ENCODE peak calls at places on chromosomes 5 and 9, in six cellular contexts. One of them, this sample, is unnamed.

GRCh38 chr9:102506391-102506790 is 488.7 kb upstream of the CYLC2 start:
- DNase-seq in mammary epithelial cell: no peak
- DNase-seq in tibial artery: no peak
- DNase-seq in left ventricle myocardium inferior: no peak
- DNase-seq in NB4: no peak
- DNase-seq in transverse colon: no peak
- DNase-seq in this sample: no peak

GRCh38 chr9:22528485-22528884 is 81.9 kb downstream of the DMRTA1 start:
- DNase-seq in left ventricle myocardium inferior: no peak
- DNase-seq in transverse colon: no peak
- DNase-seq in mammary epithelial cell: no peak
- DNase-seq in NB4: no peak
- DNase-seq in tibial artery: no peak
- DNase-seq in this sample: no peak

GRCh38 chr9:122251351-122251750 is 13.3 kb downstream of the RBM18 start:
- DNase-seq in mammary epithelial cell: peak; percentile 52
- DNase-seq in NB4: no peak
- DNase-seq in transverse colon: no peak
- DNase-seq in left ventricle myocardium inferior: no peak
- DNase-seq in tibial artery: no peak
- DNase-seq in this sample: no peak

GRCh38 chr5:112682621-112683061 is 55.0 kb upstream of the APC start:
- DNase-seq in left ventricle myocardium inferior: no peak
- DNase-seq in NB4: no peak
- DNase-seq in tibial artery: no peak
- DNase-seq in transverse colon: no peak
- DNase-seq in mammary epithelial cell: no peak
- DNase-seq in this sample: peak; percentile 60

GRCh38 chr5:5421961-5422818 is at the start of gene ICE1:
- DNase-seq in transverse colon: peak; percentile 97
- DNase-seq in left ventricle myocardium inferior: peak; percentile 97
- DNase-seq in NB4: peak; percentile 98
- DNase-seq in mammary epithelial cell: peak; percentile 95
- DNase-seq in tibial artery: peak; percentile 99
- DNase-seq in this sample: peak; percentile 99

GRCh38 chr9:77588319-77588937 is 59.7 kb downstream of the GNA14 start:
- DNase-seq in left ventricle myocardium inferior: no peak
- DNase-seq in mammary epithelial cell: peak; percentile 55
- DNase-seq in NB4: peak; percentile 57
- DNase-seq in transverse colon: no peak
- DNase-seq in tibial artery: no peak
- DNase-seq in this sample: peak; percentile 81

GRCh38 chr9:129623331-129623730 is 2.4 kb upstream of the C9orf50 start:
- DNase-seq in left ventricle myocardium inferior: no peak
- DNase-seq in NB4: peak; percentile 65
- DNase-seq in transverse colon: no peak
- DNase-seq in mammary epithelial cell: no peak
- DNase-seq in tibial artery: no peak
- DNase-seq in this sample: peak; percentile 35

GRCh38 chr9:115008536-115008935 is 78.1 kb upstream of the TNFSF8 start:
- DNase-seq in transverse colon: no peak
- DNase-seq in tibial artery: no peak
- DNase-seq in left ventricle myocardium inferior: no peak
- DNase-seq in mammary epithelial cell: peak; percentile 85
- DNase-seq in NB4: peak; percentile 54
- DNase-seq in this sample: peak; percentile 86

GRCh38 chr9:112252194-112252593 is 77.1 kb upstream of the SUSD1 start:
- DNase-seq in NB4: no peak
- DNase-seq in mammary epithelial cell: no peak
- DNase-seq in left ventricle myocardium inferior: no peak
- DNase-seq in transverse colon: no peak
- DNase-seq in tibial artery: no peak
- DNase-seq in this sample: no peak

GRCh38 chr9:122468735-122469134 is 9.0 kb downstream of the OR1J1 start:
- DNase-seq in transverse colon: no peak
- DNase-seq in mammary epithelial cell: no peak
- DNase-seq in NB4: no peak
- DNase-seq in left ventricle myocardium inferior: no peak
- DNase-seq in tibial artery: no peak
- DNase-seq in this sample: peak; percentile 53

GRCh38 chr5:99449786-99450185 is 521.0 kb upstream of the CHD1 start:
- DNase-seq in transverse colon: no peak
- DNase-seq in mammary epithelial cell: peak; percentile 35
- DNase-seq in left ventricle myocardium inferior: no peak
- DNase-seq in NB4: no peak
- DNase-seq in tibial artery: no peak
- DNase-seq in this sample: no peak

GRCh38 chr5:51227963-51228515 is 155.2 kb upstream of the ISL1 start:
- DNase-seq in transverse colon: no peak
- DNase-seq in NB4: no peak
- DNase-seq in tibial artery: no peak
- DNase-seq in left ventricle myocardium inferior: no peak
- DNase-seq in mammary epithelial cell: no peak
- DNase-seq in this sample: no peak

GRCh38 chr5:39411051-39411450 is 13.7 kb downstream of the DAB2 start:
- DNase-seq in mammary epithelial cell: peak; percentile 78
- DNase-seq in transverse colon: no peak
- DNase-seq in tibial artery: no peak
- DNase-seq in left ventricle myocardium inferior: no peak
- DNase-seq in NB4: peak; percentile 11
- DNase-seq in this sample: peak; percentile 83

GRCh38 chr9:19992556-19992955 is 203.7 kb upstream of the SLC24A2 start:
- DNase-seq in tibial artery: no peak
- DNase-seq in transverse colon: no peak
- DNase-seq in NB4: no peak
- DNase-seq in mammary epithelial cell: peak; percentile 44
- DNase-seq in left ventricle myocardium inferior: no peak
- DNase-seq in this sample: peak; percentile 5

GRCh38 chr9:127863179-127863578 is 8.7 kb upstream of the ENG start:
- DNase-seq in transverse colon: no peak
- DNase-seq in left ventricle myocardium inferior: no peak
- DNase-seq in tibial artery: no peak
- DNase-seq in mammary epithelial cell: no peak
- DNase-seq in NB4: peak; percentile 46
- DNase-seq in this sample: no peak

GRCh38 chr5:170436335-170436734 is 47.2 kb upstream of the KCNMB1 start:
- DNase-seq in mammary epithelial cell: no peak
- DNase-seq in transverse colon: no peak
- DNase-seq in tibial artery: no peak
- DNase-seq in left ventricle myocardium inferior: no peak
- DNase-seq in NB4: no peak
- DNase-seq in this sample: no peak

GRCh38 chr5:176895829-176896228 is 3.3 kb downstream of the HK3 start:
- DNase-seq in tibial artery: no peak
- DNase-seq in left ventricle myocardium inferior: no peak
- DNase-seq in NB4: no peak
- DNase-seq in transverse colon: no peak
- DNase-seq in mammary epithelial cell: no peak
- DNase-seq in this sample: no peak

GRCh38 chr9:125550216-125550614 is 156.8 kb downstream of the MAPKAP1 start:
- DNase-seq in NB4: no peak
- DNase-seq in transverse colon: no peak
- DNase-seq in left ventricle myocardium inferior: no peak
- DNase-seq in tibial artery: no peak
- DNase-seq in mammary epithelial cell: no peak
- DNase-seq in this sample: peak; percentile 37

GRCh38 chr5:73908440-73908839 is 282.4 kb downstream of the ARHGEF28 start:
- DNase-seq in transverse colon: no peak
- DNase-seq in NB4: no peak
- DNase-seq in tibial artery: no peak
- DNase-seq in mammary epithelial cell: no peak
- DNase-seq in left ventricle myocardium inferior: no peak
- DNase-seq in this sample: no peak

GRCh38 chr5:149072791-149073190 is 9.9 kb upstream of the SH3TC2 start:
- DNase-seq in mammary epithelial cell: no peak
- DNase-seq in transverse colon: no peak
- DNase-seq in NB4: no peak
- DNase-seq in left ventricle myocardium inferior: no peak
- DNase-seq in tibial artery: no peak
- DNase-seq in this sample: no peak

GRCh38 chr5:163434410-163434866 is 3.0 kb upstream of the CCNG1 start:
- DNase-seq in mammary epithelial cell: peak; percentile 87
- DNase-seq in transverse colon: peak; percentile 45
- DNase-seq in NB4: no peak
- DNase-seq in left ventricle myocardium inferior: no peak
- DNase-seq in tibial artery: no peak
- DNase-seq in this sample: peak; percentile 11

GRCh38 chr5:91586232-91586631 is 203.1 kb upstream of the ARRDC3 start:
- DNase-seq in transverse colon: no peak
- DNase-seq in NB4: no peak
- DNase-seq in tibial artery: no peak
- DNase-seq in mammary epithelial cell: no peak
- DNase-seq in left ventricle myocardium inferior: no peak
- DNase-seq in this sample: no peak

GRCh38 chr5:58455066-58455465 is 4.8 kb downstream of the PLK2 start:
- DNase-seq in left ventricle myocardium inferior: no peak
- DNase-seq in mammary epithelial cell: no peak
- DNase-seq in NB4: no peak
- DNase-seq in tibial artery: no peak
- DNase-seq in transverse colon: no peak
- DNase-seq in this sample: no peak
- H3K4me3 ChIP-seq in left ventricle myocardium inferior: peak overlapping the region; percentile 90
- H3K4me3 ChIP-seq in mammary epithelial cell: peak overlapping the region; percentile 94
- H3K4me3 ChIP-seq in NB4: no peak overlapping the region
- H3K4me3 ChIP-seq in tibial artery: no peak overlapping the region
- H3K4me3 ChIP-seq in transverse colon: no peak overlapping the region
- H3K4me3 ChIP-seq in this sample: peak overlapping the region; percentile 91

GRCh38 chr5:41637869-41638268 is 127.5 kb upstream of the PLCXD3 start:
- DNase-seq in transverse colon: no peak
- DNase-seq in tibial artery: no peak
- DNase-seq in left ventricle myocardium inferior: no peak
- DNase-seq in NB4: peak; percentile 6
- DNase-seq in mammary epithelial cell: no peak
- DNase-seq in this sample: no peak
- TF ChIP-seq CTCF in transverse colon: no peak
- TF ChIP-seq CTCF in tibial artery: no peak
- TF ChIP-seq CTCF in left ventricle myocardium inferior: no peak
- TF ChIP-seq CTCF in NB4: peak; percentile 14
- TF ChIP-seq CTCF in mammary epithelial cell: peak; percentile 20
- TF ChIP-seq CTCF in this sample: peak; percentile 33

GRCh38 chr9:109113239-109113638 is 6.5 kb downstream of the TMEM245 start:
- DNase-seq in left ventricle myocardium inferior: no peak
- DNase-seq in transverse colon: no peak
- DNase-seq in mammary epithelial cell: no peak
- DNase-seq in tibial artery: no peak
- DNase-seq in NB4: no peak
- DNase-seq in this sample: peak; percentile 55

GRCh38 chr9:109110326-109111014 is 9.3 kb downstream of the TMEM245 start:
- DNase-seq in NB4: no peak
- DNase-seq in tibial artery: no peak
- DNase-seq in mammary epithelial cell: peak; percentile 77
- DNase-seq in left ventricle myocardium inferior: no peak
- DNase-seq in transverse colon: no peak
- DNase-seq in this sample: peak; percentile 65

GRCh38 chr9:109108318-109108717 is 11.4 kb downstream of the TMEM245 start:
- DNase-seq in mammary epithelial cell: peak; percentile 20
- DNase-seq in tibial artery: no peak
- DNase-seq in NB4: no peak
- DNase-seq in left ventricle myocardium inferior: no peak
- DNase-seq in transverse colon: no peak
- DNase-seq in this sample: peak; percentile 60

GRCh38 chr9:109107402-109108240 is 12.1 kb downstream of the TMEM245 start:
- DNase-seq in transverse colon: no peak
- DNase-seq in mammary epithelial cell: peak; percentile 81
- DNase-seq in left ventricle myocardium inferior: no peak
- DNase-seq in tibial artery: no peak
- DNase-seq in NB4: no peak
- DNase-seq in this sample: peak; percentile 72

GRCh38 chr9:109109962-109110325 is 9.8 kb downstream of the TMEM245 start:
- DNase-seq in tibial artery: no peak
- DNase-seq in left ventricle myocardium inferior: no peak
- DNase-seq in mammary epithelial cell: no peak
- DNase-seq in NB4: no peak
- DNase-seq in transverse colon: no peak
- DNase-seq in this sample: no peak
- H3K4me3 ChIP-seq in tibial artery: no peak overlapping the region
- H3K4me3 ChIP-seq in left ventricle myocardium inferior: peak overlapping the region; percentile 40
- H3K4me3 ChIP-seq in mammary epithelial cell: no peak overlapping the region
- H3K4me3 ChIP-seq in NB4: no peak overlapping the region
- H3K4me3 ChIP-seq in transverse colon: no peak overlapping the region
- H3K4me3 ChIP-seq in this sample: no peak overlapping the region

DNA sequence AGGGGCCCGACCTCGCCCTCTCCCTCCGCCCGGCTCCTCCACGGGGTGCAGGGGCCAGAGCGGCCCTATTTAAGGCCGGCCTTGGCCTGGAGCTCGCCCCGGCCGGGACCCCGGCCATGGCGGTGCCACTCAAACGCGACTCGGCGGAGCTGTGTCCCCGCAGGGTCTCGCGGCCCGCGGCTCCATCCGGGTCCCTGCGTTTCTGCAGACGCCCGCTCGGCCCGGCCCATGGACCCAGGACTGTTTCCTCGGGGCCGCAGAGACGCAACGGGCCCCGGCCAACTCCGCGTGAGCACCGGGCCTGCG is 661 bp downstream of the TMEM250 start:
- DNase-seq in mammary epithelial cell: no peak
- DNase-seq in transverse colon: no peak
- DNase-seq in tibial artery: no peak
- DNase-seq in left ventricle myocardium inferior: peak; percentile 47
- DNase-seq in NB4: peak; percentile 47
- DNase-seq in this sample: no peak
- TF ChIP-seq CTCF in mammary epithelial cell: no peak
- TF ChIP-seq CTCF in transverse colon: no peak
- TF ChIP-seq CTCF in tibial artery: no peak
- TF ChIP-seq CTCF in left ventricle myocardium inferior: no peak
- TF ChIP-seq CTCF in NB4: no peak
- TF ChIP-seq CTCF in this sample: no peak

DNA sequence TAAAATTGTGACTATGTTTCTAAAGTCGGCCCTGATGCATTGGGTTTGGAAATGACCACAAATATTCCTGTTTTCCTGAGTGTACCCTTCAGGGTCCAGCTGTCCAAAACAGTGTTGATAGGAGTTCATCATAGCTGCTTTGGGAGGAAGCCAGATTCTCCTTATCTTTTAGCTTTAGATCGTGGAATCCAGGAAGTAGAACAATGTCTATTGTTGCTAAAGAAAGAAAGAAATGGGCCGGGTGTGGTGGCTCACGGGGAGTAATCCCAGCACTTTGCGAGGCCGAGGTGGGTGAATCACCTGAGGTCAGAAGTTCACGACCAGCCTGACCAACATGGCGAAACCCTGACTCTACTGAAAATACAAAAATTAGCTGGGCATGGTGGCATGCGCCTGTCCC is 9.5 kb downstream of the CAVIN4 start:
- DNase-seq in transverse colon: no peak
- DNase-seq in mammary epithelial cell: peak; percentile 21
- DNase-seq in tibial artery: no peak
- DNase-seq in left ventricle myocardium inferior: no peak
- DNase-seq in NB4: no peak
- DNase-seq in this sample: no peak
- H3K4me3 ChIP-seq in transverse colon: no peak overlapping the region
- H3K4me3 ChIP-seq in mammary epithelial cell: no peak overlapping the region
- H3K4me3 ChIP-seq in tibial artery: no peak overlapping the region
- H3K4me3 ChIP-seq in left ventricle myocardium inferior: no peak overlapping the region
- H3K4me3 ChIP-seq in NB4: no peak overlapping the region
- H3K4me3 ChIP-seq in this sample: no peak overlapping the region